ENCODE peak calls at places on chromosomes 1 and 21, in four cellular contexts. E is GM12878, H is HepG2, A is H1. U is an unnamed sample.

GRCh38 chr1:119958223-119958622 is 61.9 kb upstream of the ADAM30 start:
- DNase-seq in E (no peak), H (peak), A (no peak), U (no peak)

GRCh38 chr1:21124846-21125245 is 51.9 kb downstream of the EIF4G3 start:
- DNase-seq in E (no peak), H (no peak), A (no peak), U (no peak)

GRCh38 chr1:242506724-242507123 is 17.8 kb downstream of the PLD5 start:
- DNase-seq in E (no peak), H (no peak), A (no peak), U (no peak)

GRCh38 chr21:45522381-45522780 is 19.9 kb downstream of the SLC19A1 start:
- DNase-seq in E (no peak), H (no peak), A (no peak), U (no peak)

GRCh38 chr1:245645894-245646293 is 491.1 kb downstream of the KIF26B start:
- DNase-seq in E (peak), H (no peak), A (no peak), U (no peak)

GRCh38 chr1:21520899-21521716 is 11.9 kb downstream of the ALPL start:
- DNase-seq in E (no peak), H (no peak), A (no peak), U (no peak)

GRCh38 chr21:14737922-14738321 is 191.8 kb upstream of the SAMSN1 start:
- DNase-seq in E (no peak), H (peak), A (no peak), U (peak)

GRCh38 chr1:62045579-62045978 is 149.1 kb upstream of the L1TD1 start:
- DNase-seq in E (no peak), H (no peak), A (no peak), U (no peak)

GRCh38 chr1:45260244-45260643 is 53.8 kb upstream of the ZSWIM5 start:
- DNase-seq in E (no peak), H (peak), A (no peak), U (no peak)

GRCh38 chr1:19014765-19015164 is 58.3 kb upstream of the IFFO2 start:
- DNase-seq in E (no peak), H (no peak), A (no peak), U (no peak)

GRCh38 chr1:187689137-187689536 is 860.4 kb downstream of the PLA2G4A start:
- DNase-seq in E (no peak), H (no peak), A (no peak), U (no peak)

GRCh38 chr1:38941527-38942019 is at the start of gene RHBDL2:
- DNase-seq in E (no peak), H (no peak), A (no peak), U (no peak)

GRCh38 chr1:7703321-7704213 is 67.5 kb upstream of the VAMP3 start:
- DNase-seq in E (no peak), H (no peak), A (no peak), U (no peak)

GRCh38 chr1:156115514-156116374 is 1.2 kb downstream of the LMNA start:
- DNase-seq in E (no peak), H (peak), A (no peak), U (no peak)

GRCh38 chr1:27488523-27489138 is 1.3 kb downstream of the WASF2 start:
- DNase-seq in E (no peak), H (no peak), A (no peak), U (no peak)

GRCh38 chr1:159949123-159949522 is 3.7 kb upstream of the IGSF9 start:
- DNase-seq in E (no peak), H (no peak), A (no peak), U (no peak)
- TF ChIP-seq YY1 in E (no peak), H (no peak), A (no peak), U (no peak)

DNA sequence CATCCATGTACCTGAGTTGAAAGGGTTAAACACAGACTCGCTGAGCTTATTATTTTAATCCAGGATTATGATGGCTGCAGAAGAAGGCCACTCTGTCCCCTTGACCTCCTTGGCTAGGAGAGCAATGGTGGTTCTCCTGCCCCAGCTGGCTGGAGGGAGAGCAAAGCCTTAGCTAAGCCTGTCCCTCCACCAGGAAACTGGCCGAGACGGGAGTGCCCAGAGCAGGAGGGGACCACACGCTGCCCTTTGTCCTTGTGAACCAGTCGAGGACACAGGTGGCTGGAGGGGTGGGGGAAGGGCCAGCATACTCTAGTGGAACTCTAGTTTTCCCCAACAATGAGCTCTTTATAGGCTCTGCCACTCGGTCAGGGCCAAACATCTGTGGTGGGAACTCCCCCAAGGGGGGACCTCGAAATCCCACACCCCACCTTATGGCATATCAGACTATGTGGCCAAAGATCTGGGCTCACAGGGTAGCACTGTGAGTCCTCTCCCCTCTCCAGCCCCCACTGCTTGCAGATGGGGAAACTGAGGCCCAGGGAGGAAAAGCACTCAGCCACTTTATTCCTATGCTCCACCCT is 12.9 kb downstream of the KIAA1614 start:
- DNase-seq in E (no peak), H (peak), A (no peak), U (no peak)
- TF ChIP-seq SUZ12 in E (no peak), H (no peak), A (no peak), U (no peak)

DNA sequence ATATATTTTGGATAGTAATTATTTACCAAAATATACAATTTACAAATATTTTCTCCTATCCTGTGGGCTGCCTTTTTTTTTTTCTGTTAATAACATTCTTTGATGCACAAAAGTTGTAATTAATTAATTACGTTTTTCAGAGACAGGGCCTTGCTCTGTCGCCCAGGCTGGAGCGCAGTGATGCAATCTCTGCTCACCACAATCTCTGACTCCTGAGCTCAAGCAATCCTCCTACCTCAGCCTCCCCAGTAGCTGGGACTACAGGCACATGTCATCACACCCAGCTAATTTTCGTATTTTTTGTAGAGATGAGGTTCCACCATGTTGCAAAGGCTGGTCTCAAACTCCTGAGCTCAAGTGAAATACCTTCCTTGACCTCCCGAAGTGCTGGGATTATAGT is 21.3 kb upstream of the ZMYM4 start:
- DNase-seq in E (no peak), H (no peak), A (no peak), U (no peak)
- H3K9ac ChIP-seq in E (no peak), H (no peak), A (no peak), U (no peak)

DNA sequence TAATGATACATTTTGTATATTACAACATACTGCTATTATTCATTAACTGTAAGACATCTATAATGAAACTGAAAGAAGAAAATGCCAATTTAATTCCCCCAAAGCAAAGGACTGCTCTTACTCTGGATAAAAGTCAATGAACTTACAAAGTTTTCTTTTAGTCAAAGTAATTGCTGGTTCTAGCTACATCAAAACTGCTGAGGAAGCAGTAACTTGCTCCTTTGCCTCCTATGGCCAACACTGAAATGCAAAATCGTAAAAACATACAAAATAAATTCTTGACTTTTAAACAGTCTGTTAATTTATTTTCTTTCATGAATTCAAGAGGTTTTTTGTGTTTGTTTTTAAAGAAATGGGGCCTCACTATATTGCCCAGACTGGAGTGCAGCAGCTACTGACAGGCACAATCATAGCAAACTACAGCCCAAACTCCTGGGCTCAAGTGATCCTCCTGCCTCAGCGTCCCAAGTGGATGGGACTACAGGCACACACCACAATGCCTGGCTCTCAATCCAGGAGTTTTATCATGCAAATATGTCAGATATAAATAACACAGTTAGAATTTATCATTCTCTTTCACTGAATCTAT is 23.8 kb downstream of the TMEM50B start:
- DNase-seq in E (no peak), H (no peak), A (no peak), U (no peak)
- TF ChIP-seq YY1 in E (no peak), H (no peak), A (no peak), U (no peak)

GRCh38 chr1:238648756-238649155 is 737.6 kb upstream of the CHRM3 start:
- DNase-seq in E (no peak), H (no peak), A (no peak), U (no peak)
- TF ChIP-seq SUZ12 in E (no peak), H (no peak), A (no peak), U (no peak)

GRCh38 chr1:214453109-214453722 is 98.2 kb downstream of the PTPN14 start:
- DNase-seq in E (no peak), H (no peak), A (no peak), U (no peak)
- H3K9ac ChIP-seq in E (no peak), H (no peak), A (no peak), U (no peak)

DNA sequence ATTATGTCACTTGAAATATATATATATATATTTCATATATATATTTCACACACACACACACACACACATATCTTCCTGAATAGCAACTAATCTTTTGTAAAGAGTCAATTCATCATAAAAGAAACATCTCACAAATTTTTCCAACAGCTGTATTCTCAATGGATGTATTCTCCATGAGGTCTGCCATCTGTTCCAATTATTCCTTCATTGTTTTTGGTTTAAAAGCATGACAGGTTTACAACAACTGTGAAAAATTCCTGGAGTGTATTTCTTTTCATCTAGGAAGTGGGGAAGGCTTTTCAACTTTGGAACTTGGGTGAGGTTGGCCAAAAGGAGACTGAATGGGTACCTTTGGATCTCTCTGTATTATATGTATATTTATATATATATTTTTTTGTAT is 259.6 kb downstream of the BACH1 start:
- DNase-seq in E (no peak), H (no peak), A (no peak), U (no peak)
- TF ChIP-seq YY1 in E (no peak), H (no peak), A (no peak), U (no peak)

GRCh38 chr1:223250632-223251015 is 107.6 kb upstream of the TLR5 start:
- DNase-seq in E (no peak), H (no peak), A (no peak), U (no peak)

GRCh38 chr1:223246468-223246867 is 103.4 kb upstream of the TLR5 start:
- DNase-seq in E (no peak), H (no peak), A (no peak), U (no peak)

GRCh38 chr1:223248001-223248786 is 105.1 kb upstream of the TLR5 start:
- DNase-seq in E (no peak), H (no peak), A (no peak), U (no peak)

GRCh38 chr1:223249854-223250631 is 107.0 kb upstream of the TLR5 start:
- DNase-seq in E (no peak), H (no peak), A (no peak), U (no peak)

DNA sequence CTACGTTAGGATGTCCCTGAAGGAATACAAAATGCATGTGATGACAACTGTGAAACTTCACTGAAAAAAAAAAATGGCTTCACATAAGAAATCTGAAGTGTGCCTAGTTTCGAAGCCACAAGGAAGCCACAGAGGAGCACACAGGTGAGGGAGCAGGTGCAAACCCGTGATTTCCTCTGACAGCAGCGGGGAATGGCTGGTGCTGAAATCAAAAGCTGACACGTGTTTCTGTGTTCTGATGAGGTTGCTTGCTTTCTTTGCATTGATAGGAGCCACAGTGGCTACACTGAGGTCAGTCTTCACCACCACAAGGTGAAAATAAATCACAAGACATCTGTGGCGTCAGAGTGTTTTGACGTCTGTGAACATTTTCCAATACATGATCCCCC is 105.7 kb upstream of the TLR5 start:
- DNase-seq in E (no peak), H (no peak), A (no peak), U (no peak)
- TF ChIP-seq SUZ12 in E (no peak), H (no peak), A (no peak), U (no peak)